ENCODE peak calls at places on chromosomes 6 and 20, in nine cellular contexts. One of them, this sample, is unnamed.

GRCh38 chr20:14986026-14986655 is 648.7 kb upstream of the FLRT3 start:
- DNase-seq in heart left ventricle: peak
- DNase-seq in GM12891: no peak
- DNase-seq in ovary: peak
- DNase-seq in A549: peak
- DNase-seq in HepG2: peak
- DNase-seq in right lobe of liver: peak
- DNase-seq in sigmoid colon: no peak
- DNase-seq in stomach: peak
- DNase-seq in this sample: no peak

GRCh38 chr20:25018841-25019240 is 26.3 kb upstream of the APMAP start:
- DNase-seq in heart left ventricle: peak
- DNase-seq in GM12891: no peak
- DNase-seq in ovary: no peak
- DNase-seq in A549: no peak
- DNase-seq in HepG2: no peak
- DNase-seq in right lobe of liver: no peak
- DNase-seq in sigmoid colon: peak
- DNase-seq in stomach: peak
- DNase-seq in this sample: peak

GRCh38 chr6:106444777-106445507 is 84.4 kb downstream of the CRYBG1 start:
- DNase-seq in heart left ventricle: no peak
- DNase-seq in GM12891: peak
- DNase-seq in ovary: no peak
- DNase-seq in A549: peak
- DNase-seq in HepG2: peak
- DNase-seq in right lobe of liver: no peak
- DNase-seq in sigmoid colon: no peak
- DNase-seq in stomach: no peak
- DNase-seq in this sample: no peak

GRCh38 chr20:39829255-39829654 is 859.8 kb downstream of the MAFB start:
- DNase-seq in heart left ventricle: no peak
- DNase-seq in GM12891: no peak
- DNase-seq in ovary: no peak
- DNase-seq in A549: no peak
- DNase-seq in HepG2: no peak
- DNase-seq in right lobe of liver: no peak
- DNase-seq in sigmoid colon: no peak
- DNase-seq in stomach: no peak
- DNase-seq in this sample: no peak

GRCh38 chr20:14997791-14998190 is 660.4 kb upstream of the FLRT3 start:
- DNase-seq in heart left ventricle: no peak
- DNase-seq in GM12891: no peak
- DNase-seq in ovary: no peak
- DNase-seq in A549: no peak
- DNase-seq in HepG2: no peak
- DNase-seq in right lobe of liver: no peak
- DNase-seq in sigmoid colon: no peak
- DNase-seq in stomach: no peak
- DNase-seq in this sample: no peak

GRCh38 chr20:4067600-4068261 is 52.4 kb upstream of the RNF24 start:
- DNase-seq in heart left ventricle: no peak
- DNase-seq in GM12891: no peak
- DNase-seq in ovary: no peak
- DNase-seq in A549: no peak
- DNase-seq in HepG2: no peak
- DNase-seq in right lobe of liver: no peak
- DNase-seq in sigmoid colon: peak
- DNase-seq in stomach: no peak
- DNase-seq in this sample: no peak

GRCh38 chr6:152173321-152173720 is 365.8 kb downstream of the ESR1 start:
- DNase-seq in heart left ventricle: no peak
- DNase-seq in GM12891: no peak
- DNase-seq in ovary: no peak
- DNase-seq in A549: no peak
- DNase-seq in HepG2: no peak
- DNase-seq in right lobe of liver: no peak
- DNase-seq in sigmoid colon: no peak
- DNase-seq in stomach: no peak
- DNase-seq in this sample: no peak

GRCh38 chr6:140394141-140394540 is 1019.7 kb upstream of the CITED2 start:
- DNase-seq in heart left ventricle: no peak
- DNase-seq in GM12891: no peak
- DNase-seq in ovary: no peak
- DNase-seq in A549: no peak
- DNase-seq in HepG2: no peak
- DNase-seq in right lobe of liver: no peak
- DNase-seq in sigmoid colon: no peak
- DNase-seq in stomach: no peak
- DNase-seq in this sample: no peak

GRCh38 chr6:41537359-41537758 is 8.8 kb upstream of the FOXP4 start:
- DNase-seq in heart left ventricle: no peak
- DNase-seq in GM12891: no peak
- DNase-seq in ovary: no peak
- DNase-seq in A549: no peak
- DNase-seq in HepG2: no peak
- DNase-seq in right lobe of liver: no peak
- DNase-seq in sigmoid colon: no peak
- DNase-seq in stomach: no peak
- DNase-seq in this sample: no peak

GRCh38 chr6:20936949-20937348 is 402.7 kb downstream of the CDKAL1 start:
- DNase-seq in heart left ventricle: no peak
- DNase-seq in GM12891: no peak
- DNase-seq in ovary: no peak
- DNase-seq in A549: no peak
- DNase-seq in HepG2: no peak
- DNase-seq in right lobe of liver: no peak
- DNase-seq in sigmoid colon: no peak
- DNase-seq in stomach: no peak
- DNase-seq in this sample: no peak

GRCh38 chr6:131663578-131664165 is 26.6 kb downstream of the ENPP3 start:
- DNase-seq in heart left ventricle: no peak
- DNase-seq in GM12891: no peak
- DNase-seq in ovary: no peak
- DNase-seq in A549: no peak
- DNase-seq in HepG2: no peak
- DNase-seq in right lobe of liver: no peak
- DNase-seq in sigmoid colon: no peak
- DNase-seq in stomach: no peak
- DNase-seq in this sample: no peak

GRCh38 chr20:59525500-59526241 is 78.7 kb upstream of the PHACTR3 start:
- DNase-seq in heart left ventricle: peak
- DNase-seq in GM12891: peak
- DNase-seq in ovary: peak
- DNase-seq in A549: peak
- DNase-seq in HepG2: peak
- DNase-seq in right lobe of liver: peak
- DNase-seq in sigmoid colon: no peak
- DNase-seq in stomach: peak
- DNase-seq in this sample: no peak

GRCh38 chr6:1388081-1388926 is 1.1 kb upstream of the FOXF2 start:
- DNase-seq in heart left ventricle: no peak
- DNase-seq in GM12891: no peak
- DNase-seq in ovary: no peak
- DNase-seq in A549: no peak
- DNase-seq in HepG2: no peak
- DNase-seq in right lobe of liver: no peak
- DNase-seq in sigmoid colon: no peak
- DNase-seq in stomach: no peak
- DNase-seq in this sample: no peak

GRCh38 chr20:50583422-50584150 is 73.4 kb downstream of the PTPN1 start:
- DNase-seq in heart left ventricle: no peak
- DNase-seq in GM12891: no peak
- DNase-seq in ovary: peak
- DNase-seq in A549: no peak
- DNase-seq in HepG2: no peak
- DNase-seq in right lobe of liver: no peak
- DNase-seq in sigmoid colon: no peak
- DNase-seq in stomach: no peak
- DNase-seq in this sample: peak

GRCh38 chr6:105896052-105896820 is 189.9 kb upstream of the PRDM1 start:
- DNase-seq in heart left ventricle: no peak
- DNase-seq in GM12891: no peak
- DNase-seq in ovary: no peak
- DNase-seq in A549: no peak
- DNase-seq in HepG2: peak
- DNase-seq in right lobe of liver: no peak
- DNase-seq in sigmoid colon: no peak
- DNase-seq in stomach: no peak
- DNase-seq in this sample: no peak

GRCh38 chr6:123467437-123467836 is 169.3 kb downstream of the TRDN start:
- DNase-seq in heart left ventricle: no peak
- DNase-seq in GM12891: no peak
- DNase-seq in ovary: no peak
- DNase-seq in A549: no peak
- DNase-seq in HepG2: no peak
- DNase-seq in right lobe of liver: no peak
- DNase-seq in sigmoid colon: no peak
- DNase-seq in stomach: no peak
- DNase-seq in this sample: no peak

GRCh38 chr6:71107935-71108420 is 151.1 kb upstream of the B3GAT2 start:
- DNase-seq in heart left ventricle: peak
- DNase-seq in GM12891: no peak
- DNase-seq in ovary: no peak
- DNase-seq in A549: no peak
- DNase-seq in HepG2: no peak
- DNase-seq in right lobe of liver: no peak
- DNase-seq in sigmoid colon: no peak
- DNase-seq in stomach: no peak
- DNase-seq in this sample: no peak

GRCh38 chr6:125245523-125246264 is 56.1 kb downstream of the HDDC2 start:
- DNase-seq in heart left ventricle: no peak
- DNase-seq in GM12891: no peak
- DNase-seq in ovary: no peak
- DNase-seq in A549: no peak
- DNase-seq in HepG2: no peak
- DNase-seq in right lobe of liver: no peak
- DNase-seq in sigmoid colon: no peak
- DNase-seq in stomach: no peak
- DNase-seq in this sample: no peak

GRCh38 chr6:81049425-81050042 is 702.9 kb downstream of the TENT5A start:
- DNase-seq in heart left ventricle: no peak
- DNase-seq in GM12891: no peak
- DNase-seq in ovary: no peak
- DNase-seq in A549: no peak
- DNase-seq in HepG2: no peak
- DNase-seq in right lobe of liver: no peak
- DNase-seq in sigmoid colon: no peak
- DNase-seq in stomach: no peak
- DNase-seq in this sample: no peak

GRCh38 chr6:75483136-75483952 is 10.3 kb downstream of the FILIP1 start:
- DNase-seq in heart left ventricle: no peak
- DNase-seq in GM12891: no peak
- DNase-seq in ovary: no peak
- DNase-seq in A549: no peak
- DNase-seq in HepG2: no peak
- DNase-seq in right lobe of liver: no peak
- DNase-seq in sigmoid colon: no peak
- DNase-seq in stomach: no peak
- DNase-seq in this sample: no peak

GRCh38 chr20:35252037-35252461 is 25.6 kb downstream of the MMP24 start:
- DNase-seq in heart left ventricle: no peak
- DNase-seq in GM12891: no peak
- DNase-seq in ovary: no peak
- DNase-seq in A549: no peak
- DNase-seq in HepG2: no peak
- DNase-seq in right lobe of liver: no peak
- DNase-seq in sigmoid colon: no peak
- DNase-seq in stomach: no peak
- DNase-seq in this sample: no peak

GRCh38 chr6:45423111-45423900 is 45.6 kb upstream of the SUPT3H start:
- DNase-seq in heart left ventricle: peak
- DNase-seq in GM12891: no peak
- DNase-seq in ovary: peak
- DNase-seq in A549: no peak
- DNase-seq in HepG2: no peak
- DNase-seq in right lobe of liver: peak
- DNase-seq in sigmoid colon: peak
- DNase-seq in stomach: peak
- DNase-seq in this sample: peak

GRCh38 chr6:157823001-157823522 is at the start of gene SNX9:
- DNase-seq in heart left ventricle: peak
- DNase-seq in GM12891: peak
- DNase-seq in ovary: peak
- DNase-seq in A549: peak
- DNase-seq in HepG2: peak
- DNase-seq in right lobe of liver: peak
- DNase-seq in sigmoid colon: peak
- DNase-seq in stomach: peak
- DNase-seq in this sample: peak
- TF ChIP-seq POLR2A in heart left ventricle: no peak
- TF ChIP-seq POLR2A in GM12891: no peak
- TF ChIP-seq POLR2A in ovary: peak
- TF ChIP-seq POLR2A in A549: peak
- TF ChIP-seq POLR2A in HepG2: peak
- TF ChIP-seq POLR2A in right lobe of liver: peak
- TF ChIP-seq POLR2A in sigmoid colon: no peak
- TF ChIP-seq POLR2A in stomach: no peak
- TF ChIP-seq POLR2A in this sample: no peak

GRCh38 chr6:30617565-30618269 is at the start of gene MRPS18B:
- DNase-seq in heart left ventricle: peak
- DNase-seq in GM12891: peak
- DNase-seq in ovary: peak
- DNase-seq in A549: peak
- DNase-seq in HepG2: peak
- DNase-seq in right lobe of liver: peak
- DNase-seq in sigmoid colon: peak
- DNase-seq in stomach: peak
- DNase-seq in this sample: peak
- TF ChIP-seq POLR2A in heart left ventricle: no peak
- TF ChIP-seq POLR2A in GM12891: peak
- TF ChIP-seq POLR2A in ovary: peak
- TF ChIP-seq POLR2A in A549: peak
- TF ChIP-seq POLR2A in HepG2: peak
- TF ChIP-seq POLR2A in right lobe of liver: peak
- TF ChIP-seq POLR2A in sigmoid colon: peak
- TF ChIP-seq POLR2A in stomach: peak
- TF ChIP-seq POLR2A in this sample: peak

DNA sequence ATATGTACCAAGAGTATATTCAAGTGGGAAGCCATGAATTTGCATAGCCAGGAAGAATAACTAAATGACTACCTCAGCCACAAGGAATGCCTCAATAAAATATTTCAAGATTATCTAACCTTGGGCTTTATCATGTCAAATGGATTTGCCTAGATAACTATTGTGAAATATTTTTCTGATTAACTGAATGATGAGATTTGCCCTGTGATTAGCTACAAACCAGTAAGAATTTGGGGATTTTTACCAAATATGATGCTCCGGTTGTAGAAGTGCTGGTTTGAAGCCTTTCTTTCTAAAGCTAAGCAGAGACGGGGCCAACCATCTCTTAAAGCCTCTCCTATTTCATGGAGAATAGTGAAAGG is 125.6 kb upstream of the LAMP5 start:
- DNase-seq in heart left ventricle: no peak
- DNase-seq in GM12891: no peak
- DNase-seq in ovary: no peak
- DNase-seq in A549: no peak
- DNase-seq in HepG2: no peak
- DNase-seq in right lobe of liver: no peak
- DNase-seq in sigmoid colon: no peak
- DNase-seq in stomach: no peak
- DNase-seq in this sample: no peak
- TF ChIP-seq POLR2A in heart left ventricle: no peak
- TF ChIP-seq POLR2A in GM12891: no peak
- TF ChIP-seq POLR2A in ovary: no peak
- TF ChIP-seq POLR2A in A549: no peak
- TF ChIP-seq POLR2A in HepG2: no peak
- TF ChIP-seq POLR2A in right lobe of liver: no peak
- TF ChIP-seq POLR2A in sigmoid colon: no peak
- TF ChIP-seq POLR2A in stomach: no peak
- TF ChIP-seq POLR2A in this sample: no peak

GRCh38 chr6:11730645-11731044 is 48.0 kb downstream of the ADTRP start:
- DNase-seq in heart left ventricle: no peak
- DNase-seq in GM12891: no peak
- DNase-seq in ovary: no peak
- DNase-seq in A549: no peak
- DNase-seq in HepG2: no peak
- DNase-seq in right lobe of liver: no peak
- DNase-seq in sigmoid colon: no peak
- DNase-seq in stomach: no peak
- DNase-seq in this sample: no peak
- TF ChIP-seq POLR2A in heart left ventricle: no peak
- TF ChIP-seq POLR2A in GM12891: no peak
- TF ChIP-seq POLR2A in ovary: no peak
- TF ChIP-seq POLR2A in A549: no peak
- TF ChIP-seq POLR2A in HepG2: no peak
- TF ChIP-seq POLR2A in right lobe of liver: no peak
- TF ChIP-seq POLR2A in sigmoid colon: no peak
- TF ChIP-seq POLR2A in stomach: no peak
- TF ChIP-seq POLR2A in this sample: no peak

This sample was measured in spleen.